ENCODE peak calls at places on chromosomes 2 and 18, in seven cellular contexts. L is left lung, O is right lobe of liver, R is tibial artery, X is caudate nucleus, F is Peyer's patch, Q is GM23248. S is an unnamed sample.

GRCh38 chr2:1626271-1626681 is 118.0 kb downstream of the PXDN start:
- DNase-seq in L (peak), O (no peak), R (no peak), X (no peak), F (no peak), Q (no peak), S (no peak)

GRCh38 chr2:238162171-238162515 is 3.4 kb downstream of the ERFE start:
- DNase-seq in L (no peak), O (no peak), R (no peak), X (no peak), F (no peak), Q (no peak), S (no peak)

GRCh38 chr2:165791811-165792454 is 2.1 kb downstream of the GALNT3 start:
- DNase-seq in L (no peak), O (no peak), R (no peak), X (no peak), F (no peak), Q (peak), S (no peak)

GRCh38 chr2:24501813-24502212 is 10.8 kb downstream of the NCOA1 start:
- DNase-seq in L (no peak), O (no peak), R (no peak), X (no peak), F (no peak), Q (no peak), S (no peak)

GRCh38 chr2:112055833-112056625 is 960 bp downstream of the TMEM87B start:
- DNase-seq in L (no peak), O (peak), R (peak), X (peak), F (peak), Q (peak), S (peak)

GRCh38 chr2:230762317-230762896 is 49.8 kb downstream of the CAB39 start:
- DNase-seq in L (no peak), O (no peak), R (no peak), X (no peak), F (no peak), Q (peak), S (no peak)

GRCh38 chr2:56292966-56293365 is 109.2 kb downstream of the CCDC85A start:
- DNase-seq in L (no peak), O (no peak), R (no peak), X (no peak), F (no peak), Q (no peak), S (no peak)

GRCh38 chr18:59515147-59515546 is 156.1 kb upstream of the LMAN1 start:
- DNase-seq in L (no peak), O (no peak), R (no peak), X (no peak), F (no peak), Q (no peak), S (no peak)

GRCh38 chr2:126808929-126809328 is 89.8 kb upstream of the TEX51 start:
- DNase-seq in L (no peak), O (no peak), R (no peak), X (no peak), F (peak), Q (no peak), S (no peak)

GRCh38 chr2:131419447-131419846 is 55.5 kb upstream of the RAB6D start:
- DNase-seq in L (no peak), O (no peak), R (no peak), X (no peak), F (no peak), Q (peak), S (no peak)

GRCh38 chr2:206353685-206354084 is 79.2 kb downstream of the ZDBF2 start:
- DNase-seq in L (no peak), O (no peak), R (no peak), X (no peak), F (no peak), Q (peak), S (no peak)

GRCh38 chr2:232795920-232796319 is 19.6 kb upstream of the KCNJ13 start:
- DNase-seq in L (no peak), O (no peak), R (no peak), X (no peak), F (no peak), Q (peak), S (no peak)

GRCh38 chr2:119426801-119427395 is 4.8 kb upstream of the TMEM37 start:
- DNase-seq in L (peak), O (peak), R (peak), X (no peak), F (peak), Q (no peak), S (peak)

GRCh38 chr2:218734190-218734975 is 23.7 kb downstream of the TTLL4 start:
- DNase-seq in L (no peak), O (no peak), R (no peak), X (no peak), F (no peak), Q (no peak), S (no peak)

GRCh38 chr2:126399001-126399400 is 257.0 kb upstream of the GYPC start:
- DNase-seq in L (no peak), O (no peak), R (no peak), X (no peak), F (no peak), Q (no peak), S (no peak)

GRCh38 chr18:53478155-53478554 is 746.3 kb downstream of the MBD2 start:
- DNase-seq in L (no peak), O (no peak), R (no peak), X (no peak), F (no peak), Q (no peak), S (no peak)

GRCh38 chr18:48675330-48675761 is 136.5 kb downstream of the CTIF start:
- DNase-seq in L (peak), O (peak), R (peak), X (peak), F (peak), Q (peak), S (peak)

GRCh38 chr18:76369791-76370555 is 125.1 kb downstream of the ZNF516 start:
- DNase-seq in L (no peak), O (no peak), R (no peak), X (no peak), F (no peak), Q (no peak), S (no peak)

GRCh38 chr2:172865422-172865821 is 129.8 kb downstream of the RAPGEF4 start:
- DNase-seq in L (no peak), O (no peak), R (no peak), X (no peak), F (no peak), Q (peak), S (no peak)

GRCh38 chr18:75041586-75041985 is 167.4 kb downstream of the PTGR3 start:
- DNase-seq in L (no peak), O (no peak), R (no peak), X (no peak), F (no peak), Q (peak), S (no peak)

GRCh38 chr2:152421521-152422367 is 86.8 kb downstream of the FMNL2 start:
- DNase-seq in L (no peak), O (no peak), R (peak), X (no peak), F (no peak), Q (peak), S (no peak)

GRCh38 chr2:46195819-46196218 is 101.4 kb upstream of the EPAS1 start:
- DNase-seq in L (no peak), O (no peak), R (no peak), X (no peak), F (no peak), Q (no peak), S (no peak)

GRCh38 chr2:101518470-101519172 is 43.7 kb upstream of the RFX8 start:
- DNase-seq in L (no peak), O (peak), R (no peak), X (no peak), F (no peak), Q (peak), S (no peak)
- H3K27ac ChIP-seq in L (no peak), O (no peak), R (no peak), X (peak), F (no peak), Q (peak), S (no peak)

GRCh38 chr2:85355073-85355410 is 473 bp downstream of the ELMOD3 start:
- DNase-seq in L (no peak), O (no peak), R (no peak), X (no peak), F (no peak), Q (peak), S (no peak)

GRCh38 chr2:85355521-85355920 is 952 bp downstream of the ELMOD3 start:
- DNase-seq in L (no peak), O (no peak), R (no peak), X (no peak), F (no peak), Q (peak), S (no peak)

GRCh38 chr2:85356186-85356585 is 1.6 kb downstream of the ELMOD3 start:
- DNase-seq in L (no peak), O (no peak), R (no peak), X (no peak), F (no peak), Q (no peak), S (no peak)

GRCh38 chr2:85354286-85355072 is at the start of the genes ELMOD3 and RETSAT:
- DNase-seq in L (peak), O (peak), R (peak), X (peak), F (peak), Q (peak), S (peak)

GRCh38 chr2:85353876-85354285 is 447 bp downstream of the RETSAT start:
- DNase-seq in L (no peak), O (peak), R (peak), X (no peak), F (peak), Q (peak), S (peak)
- H3K27ac ChIP-seq in L (peak), O (peak), R (peak), X (peak), F (peak), Q (peak), S (peak)

GRCh38 chr2:27729614-27730013 is 41.9 kb upstream of the MRPL33 start:
- DNase-seq in L (no peak), O (no peak), R (no peak), X (no peak), F (no peak), Q (no peak), S (no peak)
- H3K27ac ChIP-seq in L (peak), O (no peak), R (no peak), X (no peak), F (no peak), Q (no peak), S (peak)

DNA sequence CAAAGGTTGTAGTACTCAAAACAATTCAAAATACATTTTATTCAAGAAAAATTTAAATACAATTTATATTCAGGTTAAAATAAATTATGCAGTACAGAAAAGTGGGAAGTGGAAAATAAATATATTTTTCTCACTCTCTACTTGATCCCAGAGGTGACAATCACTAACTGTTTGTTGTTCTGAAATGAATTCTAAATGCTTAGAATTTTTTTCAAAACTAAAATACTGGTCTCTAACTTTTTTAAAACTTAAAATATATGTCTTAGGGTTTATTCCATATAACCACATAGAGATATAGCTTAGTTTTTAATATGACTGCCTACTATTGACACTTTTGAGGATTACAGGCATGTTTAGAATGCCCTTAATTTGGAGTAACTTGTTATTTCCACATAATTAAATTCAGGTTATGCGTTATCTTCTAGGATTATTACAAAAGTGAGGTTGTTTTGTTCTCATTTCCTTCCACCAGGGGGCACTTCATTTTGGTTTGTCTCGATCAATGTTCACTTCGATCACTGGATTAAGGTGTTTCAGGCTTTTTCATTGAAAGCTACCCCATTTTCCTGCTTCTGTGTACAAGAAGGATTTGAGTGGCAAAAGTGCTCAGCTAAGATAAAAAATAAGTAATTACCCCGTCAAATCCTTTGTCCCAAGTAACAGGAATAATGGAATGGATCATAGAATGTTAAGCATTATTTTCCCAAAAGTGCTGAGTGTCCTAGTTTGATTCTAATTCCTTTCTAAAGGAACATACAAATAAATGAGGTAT is 27.1 kb upstream of the TFPI start:
- DNase-seq in L (no peak), O (no peak), R (no peak), X (no peak), F (no peak), Q (peak), S (no peak)
- H3K27ac ChIP-seq in L (no peak), O (no peak), R (no peak), X (no peak), F (no peak), Q (peak), S (peak)

S was measured in lower lobe of right lung.